ENCODE peak calls at places on chromosome 22, in eight cellular contexts. L is trophoblast cell; D is RWPE1; K is IMR-90; R is pancreas; V is NCI-H69; B is activated CD4-positive, CD25-positive, alpha-beta regulatory T cell; J is EL. A is an unnamed sample.

GRCh38 chr22:37843746-37844089 is 416 bp downstream of the ANKRD54 start:
- DNase-seq in L (no peak), D (peak), K (peak), R (peak), V (peak), B (peak), J (no peak), A (peak)

GRCh38 chr22:39446239-39446721 is 10.5 kb upstream of the MGAT3 start:
- DNase-seq in L (peak), D (no peak), K (no peak), R (peak), V (no peak), B (no peak), J (no peak), A (no peak)

GRCh38 chr22:28808716-28809355 is 8.5 kb upstream of the XBP1 start:
- DNase-seq in L (peak), D (no peak), K (no peak), R (no peak), V (no peak), B (no peak), J (no peak), A (no peak)

GRCh38 chr22:22462813-22463567 is 45.6 kb downstream of the ZNF280B start:
- DNase-seq in L (peak), D (no peak), K (no peak), R (no peak), V (peak), B (no peak), J (no peak), A (no peak)

GRCh38 chr22:19040581-19041402 is 81.4 kb downstream of the DGCR2 start:
- DNase-seq in L (no peak), D (no peak), K (no peak), R (no peak), V (no peak), B (no peak), J (no peak), A (no peak)

GRCh38 chr22:20624161-20624616 is 116.8 kb downstream of the MED15 start:
- DNase-seq in L (no peak), D (no peak), K (peak), R (no peak), V (no peak), B (no peak), J (peak), A (no peak)

GRCh38 chr22:49586244-49586748 is 241.4 kb downstream of the BRD1 start:
- DNase-seq in L (no peak), D (no peak), K (no peak), R (peak), V (peak), B (no peak), J (no peak), A (no peak)

GRCh38 chr22:27482414-27482813 is 319.1 kb downstream of the MN1 start:
- DNase-seq in L (no peak), D (no peak), K (no peak), R (no peak), V (no peak), B (no peak), J (no peak), A (no peak)

GRCh38 chr22:39967996-39968968 is 8.1 kb downstream of the TMA7B start:
- DNase-seq in L (no peak), D (no peak), K (no peak), R (no peak), V (no peak), B (no peak), J (no peak), A (no peak)

GRCh38 chr22:47160781-47161520 is 398.5 kb downstream of the TBC1D22A start:
- DNase-seq in L (no peak), D (no peak), K (no peak), R (peak), V (no peak), B (no peak), J (no peak), A (no peak)

GRCh38 chr22:41862530-41863266 is 29.8 kb downstream of the SREBF2 start:
- DNase-seq in L (no peak), D (no peak), K (peak), R (no peak), V (peak), B (peak), J (peak), A (peak)

GRCh38 chr22:38313384-38313955 is 3.8 kb downstream of the CSNK1E start:
- DNase-seq in L (no peak), D (peak), K (peak), R (no peak), V (no peak), B (no peak), J (peak), A (no peak)

GRCh38 chr22:26139320-26139719 is 29.9 kb upstream of the SEZ6L start:
- DNase-seq in L (no peak), D (no peak), K (no peak), R (peak), V (peak), B (no peak), J (no peak), A (no peak)

GRCh38 chr22:39664485-39665200 is 94.1 kb downstream of the CACNA1I start:
- DNase-seq in L (no peak), D (no peak), K (no peak), R (no peak), V (peak), B (no peak), J (no peak), A (no peak)

GRCh38 chr22:45335021-45335818 is 25.5 kb downstream of the FAM118A start:
- DNase-seq in L (no peak), D (no peak), K (no peak), R (peak), V (no peak), B (no peak), J (no peak), A (no peak)

GRCh38 chr22:46437990-46438389 is 99.4 kb downstream of the CELSR1 start:
- DNase-seq in L (no peak), D (no peak), K (no peak), R (no peak), V (no peak), B (no peak), J (no peak), A (no peak)

GRCh38 chr22:48692734-48693376 is 1134.8 kb downstream of the BRD1 start:
- DNase-seq in L (no peak), D (no peak), K (no peak), R (peak), V (no peak), B (no peak), J (no peak), A (peak)

GRCh38 chr22:35761037-35761436 is 43.4 kb downstream of the APOL5 start:
- DNase-seq in L (no peak), D (no peak), K (peak), R (no peak), V (peak), B (no peak), J (no peak), A (no peak)

GRCh38 chr22:29626497-29627195 is 23.2 kb downstream of the NF2 start:
- DNase-seq in L (peak), D (peak), K (peak), R (no peak), V (no peak), B (no peak), J (peak), A (no peak)

GRCh38 chr22:28883917-28884753 is 763 bp downstream of the ZNRF3 start:
- DNase-seq in L (peak), D (peak), K (peak), R (peak), V (peak), B (no peak), J (peak), A (no peak)

GRCh38 chr22:41787331-41787730 is 13.1 kb upstream of the CCDC134 start:
- DNase-seq in L (no peak), D (no peak), K (no peak), R (no peak), V (no peak), B (no peak), J (no peak), A (no peak)

GRCh38 chr22:31439805-31440204 is 40.4 kb downstream of the DRG1 start:
- DNase-seq in L (no peak), D (no peak), K (no peak), R (no peak), V (no peak), B (no peak), J (no peak), A (peak)

GRCh38 chr22:21450858-21451331 is 16.3 kb upstream of the TMEM191C start:
- DNase-seq in L (no peak), D (no peak), K (no peak), R (peak), V (no peak), B (no peak), J (no peak), A (no peak)

GRCh38 chr22:37533995-37534394 is 14.8 kb upstream of the CARD10 start:
- DNase-seq in L (no peak), D (no peak), K (peak), R (no peak), V (peak), B (no peak), J (peak), A (no peak)

GRCh38 chr22:50684501-50684900 is 11.9 kb downstream of the SHANK3 start:
- DNase-seq in L (no peak), D (no peak), K (no peak), R (no peak), V (no peak), B (no peak), J (no peak), A (no peak)

GRCh38 chr22:24094966-24095365 is 83.9 kb downstream of the CABIN1 start:
- DNase-seq in L (no peak), D (no peak), K (no peak), R (no peak), V (no peak), B (no peak), J (no peak), A (no peak)

GRCh38 chr22:37324340-37325023 is 42.2 kb downstream of the CYTH4 start:
- DNase-seq in L (no peak), D (no peak), K (no peak), R (peak), V (no peak), B (no peak), J (no peak), A (no peak)

GRCh38 chr22:29003975-29004646 is 57.5 kb downstream of the C22orf31 start:
- DNase-seq in L (no peak), D (no peak), K (no peak), R (no peak), V (peak), B (no peak), J (no peak), A (no peak)

GRCh38 chr22:46250783-46251125 is 661 bp upstream of the CDPF1 start:
- DNase-seq in L (peak), D (no peak), K (no peak), R (peak), V (peak), B (no peak), J (no peak), A (no peak)

GRCh38 chr22:20864186-20864908 is 5.5 kb downstream of the SNAP29 start:
- DNase-seq in L (peak), D (no peak), K (no peak), R (no peak), V (no peak), B (no peak), J (no peak), A (no peak)

GRCh38 chr22:19679476-19680099 is 34.7 kb upstream of the SEPTIN5 start:
- DNase-seq in L (peak), D (no peak), K (no peak), R (no peak), V (peak), B (peak), J (no peak), A (peak)